ENCODE peak calls at places on chromosomes 11 and 22, in eight cellular contexts. J is coronary artery; I is occipital lobe; Y is stimulated activated naive CD4-positive, alpha-beta T cell; T is stimulated activated CD4-positive, alpha-beta T cell treated with anti-CD3 and anti-CD28 coated beads, Interleukin-1b, Interleukin-23, amount 100 ng/mL, for 1 hour; D is activated naive CD4-positive, alpha-beta T cell; X is tibial artery; F is NCI-H460. H is an unnamed sample.

GRCh38 chr22:41978732-41979131 is 9.5 kb downstream of the SEPTIN3 start:
- DNase-seq in F (no peak), I (no peak), X (no peak), J (no peak), Y (no peak), T (no peak), D (no peak), H (no peak)

GRCh38 chr11:16080688-16081388 is 275.5 kb downstream of the SOX6 start:
- DNase-seq in J (no peak), T (no peak), X (no peak), I (no peak), Y (no peak), F (no peak), D (no peak), H (peak)

GRCh38 chr11:107496011-107496410 is 38.4 kb upstream of the CWF19L2 start:
- DNase-seq in I (no peak), J (no peak), F (no peak), X (no peak), T (no peak), D (no peak), Y (no peak), H (peak)

GRCh38 chr11:1453611-1454386 is 32.8 kb downstream of the MOB2 start:
- DNase-seq in F (no peak), J (no peak), T (no peak), X (no peak), D (no peak), I (no peak), Y (no peak), H (no peak)

GRCh38 chr22:36644333-36644757 is 59.2 kb downstream of the CACNG2 start:
- DNase-seq in Y (no peak), X (no peak), J (no peak), T (no peak), F (peak), D (no peak), I (no peak), H (peak)

GRCh38 chr11:102546923-102547471 is 16.4 kb upstream of the MMP7 start:
- DNase-seq in Y (no peak), J (no peak), T (no peak), I (no peak), D (no peak), F (no peak), X (no peak), H (no peak)

GRCh38 chr11:113384551-113384950 is 3.0 kb upstream of the ANKK1 start:
- DNase-seq in T (no peak), I (no peak), X (no peak), J (no peak), Y (no peak), D (no peak), F (no peak), H (no peak)

GRCh38 chr11:7499046-7499445 is 13.7 kb downstream of the OLFML1 start:
- DNase-seq in I (no peak), T (no peak), D (no peak), J (no peak), F (no peak), X (no peak), Y (no peak), H (no peak)

GRCh38 chr11:71129624-71130023 is 122.8 kb downstream of the SHANK2 start:
- DNase-seq in J (no peak), D (no peak), X (no peak), I (no peak), F (no peak), Y (no peak), T (no peak), H (no peak)

GRCh38 chr22:41341990-41342389 is 39.8 kb upstream of the TEF start:
- DNase-seq in T (no peak), I (no peak), Y (no peak), D (no peak), X (no peak), F (no peak), J (no peak), H (no peak)

H was measured in foreskin melanocyte.